ENCODE peak calls at places on chromosome 4, in four cellular contexts. S, N, E and W are unnamed samples.

GRCh38 chr4:116930329-116930728 is 155.0 kb downstream of the TRAM1L1 start:
- DNase-seq in N (no peak), S (no peak), E (no peak), W (no peak)

GRCh38 chr4:5967783-5968182 is 50.4 kb downstream of the C4orf50 start:
- DNase-seq in E (no peak), S (no peak), N (no peak), W (no peak)

GRCh38 chr4:85491527-85491926 is 16.6 kb downstream of the ARHGAP24 start:
- DNase-seq in E (no peak), N (no peak), S (no peak), W (no peak)

GRCh38 chr4:836003-836511 is 10.1 kb upstream of the CPLX1 start:
- DNase-seq in E (no peak), S (no peak), N (no peak), W (no peak)

GRCh38 chr4:48012819-48013218 is 3.7 kb downstream of the CNGA1 start:
- DNase-seq in N (no peak), E (no peak), S (no peak), W (no peak)

GRCh38 chr4:86338521-86338920 is 21.3 kb downstream of the MAPK10 start:
- DNase-seq in N (no peak), E (no peak), S (no peak), W (no peak)

GRCh38 chr4:22391548-22391947 is 124.3 kb downstream of the ADGRA3 start:
- DNase-seq in S (no peak), E (no peak), N (no peak), W (no peak)

GRCh38 chr4:87838207-87838606 is 5.4 kb downstream of the MEPE start:
- DNase-seq in N (no peak), E (peak), S (no peak), W (peak)

GRCh38 chr4:183645326-183645725 is 13.7 kb downstream of the RWDD4 start:
- DNase-seq in E (no peak), N (no peak), S (no peak), W (no peak)

GRCh38 chr4:113420938-113421337 is 340.6 kb downstream of the CAMK2D start:
- DNase-seq in E (no peak), N (no peak), S (no peak), W (no peak)

GRCh38 chr4:83128235-83128929 is 13.9 kb upstream of the PLAC8 start:
- DNase-seq in S (no peak), N (no peak), E (no peak), W (no peak)

GRCh38 chr4:165537028-165537648 is 158.3 kb downstream of the CPE start:
- DNase-seq in S (peak), N (no peak), E (peak), W (no peak)

GRCh38 chr4:162282711-162283110 is 118.9 kb upstream of the FSTL5 start:
- DNase-seq in N (no peak), S (no peak), E (no peak), W (no peak)

GRCh38 chr4:117577686-117578085 is 456.6 kb upstream of the NDST3 start:
- DNase-seq in E (no peak), S (no peak), N (no peak), W (no peak)

GRCh38 chr4:131093303-131093702 is 1997.4 kb downstream of the C4orf33 start:
- DNase-seq in S (no peak), E (no peak), N (no peak), W (no peak)

GRCh38 chr4:1195894-1196401 is 23.6 kb upstream of the SPON2 start:
- DNase-seq in E (no peak), S (no peak), N (no peak), W (peak)

GRCh38 chr4:57734104-57734503 is 623.9 kb upstream of the IGFBP7 start:
- DNase-seq in N (no peak), S (no peak), E (no peak), W (no peak)

GRCh38 chr4:181004056-181004455 is 1239.1 kb upstream of the TENM3 start:
- DNase-seq in N (no peak), S (no peak), E (no peak), W (no peak)

GRCh38 chr4:74418063-74418670 is 26.8 kb upstream of the AREG start:
- DNase-seq in N (no peak), S (no peak), E (no peak), W (no peak)

GRCh38 chr4:24915121-24915922 is 2.5 kb upstream of the CCDC149 start:
- DNase-seq in N (no peak), S (peak), E (no peak), W (peak)

GRCh38 chr4:52883707-52884669 is 21.9 kb downstream of the RASL11B start:
- DNase-seq in E (no peak), N (no peak), S (no peak), W (no peak)

GRCh38 chr4:138870739-138871633 is 144.6 kb upstream of the NOCT start:
- DNase-seq in E (peak), N (peak), S (peak), W (peak)

GRCh38 chr4:146338512-146338911 is 124.2 kb downstream of the REELD1 start:
- DNase-seq in N (no peak), E (no peak), S (no peak), W (no peak)

GRCh38 chr4:530017-530781 is 31.2 kb downstream of the PIGG start:
- DNase-seq in N (no peak), E (no peak), S (no peak), W (no peak)

GRCh38 chr4:11769425-11769824 is 340.7 kb upstream of the HS3ST1 start:
- DNase-seq in S (no peak), N (no peak), E (no peak), W (no peak)
- TF ChIP-seq NR2C2 in S (no peak), N (no peak), E (no peak), W (no peak)

DNA sequence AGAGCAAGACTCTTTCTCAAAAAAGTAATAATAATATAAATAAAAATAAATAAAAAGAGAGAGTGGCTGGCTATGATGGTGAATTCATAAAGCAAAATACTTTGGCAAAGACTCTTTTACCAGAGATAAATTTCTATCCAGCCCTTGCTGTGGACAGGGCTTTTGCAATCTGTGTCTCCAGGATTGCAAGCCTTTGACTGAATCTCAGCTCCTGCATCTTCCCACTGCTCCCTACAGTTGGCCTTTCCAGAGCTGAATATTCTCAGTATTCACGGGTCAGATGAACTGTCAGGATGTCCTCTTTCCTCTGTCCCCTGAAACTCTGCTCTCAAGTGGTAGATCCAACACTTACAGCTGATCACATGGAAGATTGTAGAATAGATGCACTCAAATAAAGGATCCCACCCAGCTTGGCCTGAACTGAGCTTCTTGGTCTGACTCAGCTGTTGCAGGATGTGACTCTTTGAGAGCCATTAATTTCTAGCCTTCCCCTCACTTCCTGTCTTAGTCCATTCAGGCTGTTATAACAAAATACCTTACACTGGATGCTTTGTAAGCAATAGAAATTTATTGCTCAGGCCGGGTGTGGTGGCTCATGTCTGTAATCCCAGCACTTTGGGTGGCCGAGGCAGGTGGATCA is 123.4 kb upstream of the GUCY1A1 start:
- DNase-seq in E (no peak), N (no peak), S (no peak), W (no peak)
- TF ChIP-seq NR2C2 in E (no peak), N (no peak), S (no peak), W (no peak)

GRCh38 chr4:89331637-89332544 is 24.3 kb upstream of the GPRIN3 start:
- DNase-seq in N (no peak), S (no peak), E (no peak), W (no peak)
- TF ChIP-seq NR2C2 in N (no peak), S (no peak), E (no peak), W (no peak)

GRCh38 chr4:42328978-42329377 is 68.3 kb upstream of the SHISA3 start:
- DNase-seq in S (no peak), N (no peak), E (no peak), W (no peak)

GRCh38 chr4:42330291-42330690 is 67.0 kb upstream of the SHISA3 start:
- DNase-seq in E (no peak), S (no peak), N (no peak), W (no peak)

GRCh38 chr4:42329421-42329820 is 67.9 kb upstream of the SHISA3 start:
- DNase-seq in N (no peak), E (no peak), S (no peak), W (no peak)

GRCh38 chr4:42331040-42331439 is 66.2 kb upstream of the SHISA3 start:
- DNase-seq in E (no peak), S (no peak), N (no peak), W (no peak)

GRCh38 chr4:42331914-42332368 is 65.3 kb upstream of the SHISA3 start:
- DNase-seq in N (no peak), E (no peak), S (no peak), W (no peak)
- TF ChIP-seq NR2C2 in N (no peak), E (no peak), S (no peak), W (no peak)

GRCh38 chr4:155666701-155667537 is at the start of gene GUCY1A1:
- DNase-seq in N (no peak), S (no peak), E (no peak), W (peak)
- TF ChIP-seq NR2C2 in N (no peak), S (no peak), E (no peak), W (no peak)

GRCh38 chr4:156558365-156559025 is 413.1 kb downstream of the PDGFC start:
- DNase-seq in E (no peak), N (no peak), S (no peak), W (no peak)

GRCh38 chr4:156559346-156559745 is 412.3 kb downstream of the PDGFC start:
- DNase-seq in E (no peak), N (no peak), S (no peak), W (no peak)

GRCh38 chr4:156553659-156554058 is 417.9 kb downstream of the PDGFC start:
- DNase-seq in S (no peak), N (no peak), E (no peak), W (no peak)

GRCh38 chr4:156557962-156558361 is 413.6 kb downstream of the PDGFC start:
- DNase-seq in N (no peak), E (no peak), S (no peak), W (no peak)

DNA sequence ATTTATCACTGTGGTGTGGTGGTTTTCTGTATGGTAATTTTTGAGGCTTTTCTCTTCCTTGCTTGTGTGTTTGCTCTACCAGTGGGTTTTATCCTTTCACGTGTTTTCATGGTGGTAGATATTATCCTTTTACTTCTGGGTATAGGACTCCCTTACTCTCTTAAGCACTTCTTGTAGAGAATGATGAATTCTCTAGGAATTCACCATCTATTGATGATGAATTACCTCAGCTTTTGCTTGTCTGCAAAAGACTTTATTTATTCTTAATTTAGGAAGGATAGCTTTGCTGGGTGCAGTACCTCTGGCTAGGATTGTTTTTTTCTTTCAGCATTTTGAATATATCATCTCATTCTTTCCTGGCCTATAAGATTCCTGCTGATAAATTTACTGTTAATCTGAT is 415.3 kb downstream of the PDGFC start:
- DNase-seq in E (no peak), N (no peak), S (no peak), W (no peak)
- TF ChIP-seq NR2C2 in E (no peak), N (no peak), S (no peak), W (no peak)

DNA sequence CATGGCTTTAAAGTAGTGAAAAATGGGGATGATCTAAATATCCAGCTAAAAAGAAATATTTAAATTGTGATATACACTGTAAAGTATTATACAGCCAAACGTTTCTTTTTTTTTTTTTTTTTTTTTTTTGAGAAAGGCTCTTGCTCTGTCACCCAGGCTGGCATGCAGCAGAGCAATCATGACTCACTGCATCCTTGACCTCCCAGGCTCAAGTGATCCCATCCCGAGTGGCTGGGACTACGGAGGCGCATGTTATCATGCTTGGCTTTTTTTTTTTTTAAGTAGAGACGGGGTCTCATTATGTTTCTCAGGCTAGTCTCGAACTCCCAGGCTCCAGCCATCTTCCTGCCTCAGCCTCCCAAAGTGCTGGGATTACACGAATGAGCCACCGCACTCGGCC is 17.1 kb downstream of the SMIM14 start:
- DNase-seq in E (peak), S (peak), N (no peak), W (no peak)
- TF ChIP-seq NR2C2 in E (peak), S (no peak), N (no peak), W (no peak)

DNA sequence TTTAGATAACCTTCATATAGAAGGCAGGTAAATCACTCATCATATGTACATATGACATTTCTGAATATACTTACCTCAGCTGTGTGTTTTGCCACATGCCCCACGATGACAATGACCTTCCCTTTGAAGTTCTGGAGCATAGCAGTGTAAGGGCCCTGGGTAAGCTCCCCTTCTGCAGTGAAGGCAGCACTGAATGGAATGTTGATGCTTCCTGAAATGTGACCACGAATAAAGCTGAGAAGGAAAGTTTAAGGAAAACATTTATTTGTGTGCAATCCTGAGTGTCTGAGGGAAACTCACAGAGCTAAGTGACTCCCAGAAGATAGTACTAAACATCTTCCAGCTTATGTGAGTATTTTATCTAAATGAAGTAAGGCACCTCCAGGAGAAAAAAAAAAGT is 200.1 kb downstream of the NPNT start:
- DNase-seq in N (no peak), S (peak), E (no peak), W (no peak)
- TF ChIP-seq NR2C2 in N (no peak), S (no peak), E (no peak), W (no peak)